ENCODE peak calls at places on chromosomes 16 and 17, in ten cellular contexts. D is fibroblast of lung, S is cardiac muscle cell, O is tibial artery, V is adrenal gland, T is tibial nerve, W is thoracic aorta, M is heart right ventricle, B is IMR-90, E is psoas muscle. J is an unnamed sample.

GRCh38 chr17:70336411-70336810 is 167.1 kb downstream of the KCNJ2 start:
- DNase-seq in T (no peak), M (no peak), S (no peak), W (no peak), D (no peak), E (no peak), B (no peak), O (no peak), V (no peak), J (no peak)

GRCh38 chr17:19569785-19570496 is 36.3 kb downstream of the SLC47A1 start:
- DNase-seq in B (no peak), V (no peak), T (no peak), D (no peak), M (no peak), E (no peak), O (no peak), W (no peak), S (no peak), J (no peak)

GRCh38 chr17:65599650-65600049 is 38.2 kb upstream of the AXIN2 start:
- DNase-seq in M (no peak), O (no peak), V (no peak), E (no peak), S (no peak), D (no peak), B (no peak), T (no peak), W (no peak), J (no peak)

GRCh38 chr17:66904760-66905637 is 59.5 kb upstream of the CACNG4 start:
- DNase-seq in S (peak), M (no peak), O (no peak), V (peak), D (peak), B (peak), E (no peak), W (no peak), T (no peak), J (peak)

GRCh38 chr16:78987676-78988075 is 612.9 kb downstream of the MAF start:
- DNase-seq in M (no peak), T (no peak), W (no peak), V (no peak), O (no peak), B (no peak), D (no peak), E (no peak), S (no peak), J (no peak)

GRCh38 chr17:9790889-9791876 is at the start of gene DHRS7C:
- DNase-seq in D (no peak), M (no peak), B (no peak), T (no peak), W (no peak), S (peak), O (no peak), V (no peak), E (peak), J (no peak)

GRCh38 chr17:61970030-61970429 is 42.2 kb upstream of the INTS2 start:
- DNase-seq in S (no peak), M (no peak), V (no peak), T (no peak), W (no peak), E (no peak), O (no peak), B (no peak), D (no peak), J (no peak)

GRCh38 chr17:62566996-62567578 is 60.4 kb upstream of the MRC2 start:
- DNase-seq in B (no peak), W (no peak), V (no peak), M (no peak), D (no peak), O (no peak), S (no peak), E (no peak), T (no peak), J (no peak)

GRCh38 chr17:48530887-48531272 is at the start of gene HOXB1:
- DNase-seq in W (no peak), B (no peak), O (no peak), D (no peak), V (no peak), T (no peak), S (no peak), E (peak), M (no peak), J (no peak)

GRCh38 chr17:55318081-55318480 is 53.3 kb downstream of the HLF start:
- DNase-seq in E (no peak), W (no peak), V (no peak), O (no peak), S (no peak), T (no peak), M (no peak), D (no peak), B (no peak), J (no peak)

GRCh38 chr16:78976212-78976611 is 624.3 kb downstream of the MAF start:
- DNase-seq in V (no peak), O (no peak), M (no peak), S (no peak), W (no peak), B (no peak), D (no peak), T (no peak), E (no peak), J (no peak)

GRCh38 chr17:39622380-39623006 is 4.3 kb upstream of the PPP1R1B start:
- DNase-seq in W (no peak), S (no peak), D (no peak), B (no peak), T (no peak), O (no peak), M (no peak), E (no peak), V (no peak), J (no peak)

GRCh38 chr17:42362245-42362961 is 25.8 kb downstream of the STAT3 start:
- DNase-seq in T (no peak), O (no peak), B (no peak), V (no peak), E (peak), D (no peak), M (peak), W (no peak), S (no peak), J (no peak)

GRCh38 chr16:85345129-85345639 is 232.9 kb upstream of the CIBAR2 start:
- DNase-seq in D (no peak), M (no peak), S (no peak), O (no peak), V (no peak), T (no peak), B (no peak), E (no peak), W (no peak), J (no peak)

GRCh38 chr17:28170771-28171170 is 128.3 kb downstream of the NLK start:
- DNase-seq in T (no peak), S (no peak), M (no peak), V (no peak), O (no peak), W (no peak), D (peak), B (no peak), E (no peak), J (no peak)

GRCh38 chr16:89564476-89565255 is 4.2 kb downstream of the RPL13 start:
- DNase-seq in D (no peak), O (no peak), B (no peak), T (no peak), E (no peak), S (peak), M (no peak), W (no peak), V (no peak), J (no peak)

GRCh38 chr16:89567656-89568594 is 7.4 kb downstream of the RPL13 start:
- DNase-seq in E (no peak), V (no peak), O (no peak), W (no peak), B (no peak), S (no peak), D (no peak), M (no peak), T (no peak), J (no peak)

GRCh38 chr16:89565256-89565505 is 4.7 kb downstream of the RPL13 start:
- DNase-seq in D (no peak), T (no peak), W (no peak), B (no peak), E (no peak), S (no peak), V (no peak), M (no peak), O (no peak), J (no peak)

GRCh38 chr16:89563639-89564392 is 3.3 kb downstream of the RPL13 start:
- DNase-seq in V (no peak), T (no peak), E (no peak), D (no peak), B (no peak), W (no peak), O (no peak), S (no peak), M (no peak), J (no peak)

GRCh38 chr16:89565506-89566372 is 5.3 kb downstream of the RPL13 start:
- DNase-seq in D (peak), E (peak), O (no peak), T (no peak), W (no peak), M (peak), S (peak), V (peak), B (peak), J (no peak)
- TF ChIP-seq CTCF in D (peak), E (peak), O (peak), T (peak), W (peak), M (peak), S (peak), V (peak), B (peak), J (peak)

DNA sequence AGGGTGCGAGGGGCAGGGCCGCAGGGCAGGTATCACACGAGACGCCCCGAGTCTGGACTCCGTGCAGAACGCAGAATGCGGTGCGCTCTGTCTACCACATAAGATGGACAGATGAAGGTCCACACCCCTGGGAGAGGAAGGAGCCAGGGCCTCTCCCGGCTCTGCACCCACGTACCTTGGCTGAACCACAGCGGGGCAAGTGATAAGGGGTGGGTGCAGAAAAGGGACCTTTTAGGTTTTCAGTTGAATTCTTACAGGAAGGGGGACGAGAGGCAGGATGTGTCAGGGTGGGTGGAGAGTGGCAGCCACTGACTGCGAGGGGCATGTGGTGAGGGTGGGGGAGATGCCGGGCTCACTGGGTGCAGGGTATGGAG is 338 bp downstream of the CD300A start:
- DNase-seq in D (no peak), M (no peak), V (no peak), S (no peak), T (no peak), B (no peak), O (no peak), E (no peak), W (no peak), J (no peak)
- H3K4me3 ChIP-seq in D (no peak), M (peak), V (no peak), S (no peak), T (peak), B (no peak), O (peak), E (peak), W (peak), J (peak)

DNA sequence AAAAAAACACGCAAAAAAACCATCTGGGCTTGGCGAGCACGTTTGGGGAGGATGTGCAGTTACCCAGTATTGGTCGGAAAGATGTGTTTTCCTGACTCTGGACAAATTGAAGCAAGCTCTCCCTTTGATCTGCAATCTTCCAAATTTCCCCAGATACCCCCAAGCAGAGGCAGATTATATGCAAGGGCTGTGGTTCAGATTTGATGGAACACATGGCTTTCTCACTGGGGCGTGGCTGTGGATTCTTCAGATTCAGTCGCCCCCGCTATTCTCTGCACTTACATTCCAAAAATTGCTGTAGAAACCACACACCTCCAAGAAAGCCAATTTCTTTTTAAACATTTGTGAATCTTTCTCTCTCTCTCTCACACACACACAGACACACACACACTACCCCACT is 103.7 kb upstream of the FAM20A start:
- DNase-seq in E (no peak), V (no peak), M (no peak), S (no peak), B (peak), O (no peak), W (no peak), D (no peak), T (no peak), J (no peak)
- H3K27ac ChIP-seq in E (no peak), V (no peak), M (peak), S (no peak), B (no peak), O (no peak), W (no peak), D (no peak), T (peak), J (no peak)

GRCh38 chr16:89955001-89955685 is 6.6 kb downstream of the DEF8 start:
- DNase-seq in T (no peak), O (no peak), S (no peak), E (peak), B (no peak), D (no peak), W (no peak), M (no peak), V (no peak), J (no peak)
- TF ChIP-seq CTCF in T (no peak), O (no peak), S (no peak), E (no peak), B (no peak), D (no peak), W (no peak), M (no peak), V (no peak), J (no peak)

DNA sequence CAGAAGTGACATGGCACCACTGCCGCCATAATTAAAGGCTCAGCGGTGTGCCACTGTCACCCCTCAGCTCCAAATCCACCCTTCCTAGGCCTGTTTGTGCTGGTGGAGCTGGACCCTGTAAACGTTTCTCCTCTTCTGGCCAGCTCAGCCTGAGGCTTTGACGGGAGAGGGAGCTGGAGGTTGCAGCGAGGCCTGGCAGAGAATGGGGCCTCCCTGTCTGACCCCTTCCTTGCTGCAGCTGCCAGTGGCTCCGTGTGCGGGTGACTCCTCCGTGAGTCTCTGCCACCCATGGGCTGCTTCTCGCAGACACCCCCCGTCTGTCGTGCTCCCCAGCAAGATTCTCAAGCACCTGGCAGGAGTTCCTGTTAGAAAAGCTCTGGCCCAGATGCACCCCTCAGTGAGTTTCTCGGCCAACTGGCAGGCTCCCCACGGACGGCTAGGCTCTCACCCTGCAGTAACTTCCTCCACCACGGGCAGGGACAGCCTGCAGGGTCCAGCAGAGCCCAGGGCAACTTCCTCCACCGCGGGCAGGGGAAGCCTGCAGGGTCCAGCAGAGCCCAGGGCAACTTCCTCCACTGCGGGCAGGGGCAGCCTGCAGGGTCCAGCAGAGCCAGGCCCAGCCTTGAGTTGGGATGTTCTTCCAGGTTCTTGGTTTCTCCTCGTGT is 4.7 kb upstream of the CHMP6 start:
- DNase-seq in T (no peak), V (no peak), B (no peak), W (no peak), M (peak), S (no peak), E (peak), O (peak), D (no peak), J (no peak)
- H3K4me3 ChIP-seq in T (no peak), V (no peak), B (no peak), W (no peak), M (no peak), S (no peak), E (no peak), O (no peak), D (no peak), J (no peak)

GRCh38 chr17:29569245-29569950 is 897 bp downstream of the TP53I13 start:
- DNase-seq in V (peak), B (peak), W (no peak), M (no peak), E (peak), T (no peak), D (no peak), S (no peak), O (no peak), J (peak)
- H3K27ac ChIP-seq in V (peak), B (peak), W (peak), M (peak), E (peak), T (peak), D (peak), S (peak), O (peak), J (peak)

DNA sequence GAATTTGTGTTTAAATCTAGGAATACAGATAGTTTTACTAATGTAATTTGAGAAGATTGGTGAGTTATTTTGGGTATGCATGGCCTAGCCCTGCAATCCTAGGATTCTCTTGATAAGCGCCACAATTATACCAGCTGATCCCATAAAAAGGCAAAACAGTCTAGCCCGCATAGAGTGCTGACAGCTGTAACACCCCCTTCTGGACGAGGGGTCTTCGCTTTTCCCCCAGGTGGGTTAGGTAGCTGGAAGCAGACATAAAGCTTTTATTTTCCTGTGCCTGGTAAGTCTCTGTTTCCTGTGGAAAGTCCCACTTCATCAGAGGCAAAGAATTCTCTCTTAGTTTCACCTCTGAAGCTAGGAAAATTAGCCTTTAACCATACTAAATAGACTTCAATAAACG is 108.3 kb downstream of the YPEL2 start:
- DNase-seq in S (no peak), V (no peak), E (no peak), B (peak), T (no peak), D (no peak), O (no peak), W (no peak), M (no peak), J (no peak)
- TF ChIP-seq CTCF in S (no peak), V (no peak), E (no peak), B (no peak), T (no peak), D (no peak), O (no peak), W (no peak), M (no peak), J (no peak)

GRCh38 chr17:76241205-76241539 is 879 bp upstream of the RNF157 start:
- DNase-seq in V (peak), T (peak), D (peak), S (no peak), M (no peak), E (peak), O (no peak), W (no peak), B (no peak), J (peak)
- H3K4me3 ChIP-seq in V (peak), T (peak), D (peak), S (peak), M (peak), E (peak), O (peak), W (peak), B (peak), J (peak)

GRCh38 chr17:63836811-63837210 is 5.7 kb downstream of the SMARCD2 start:
- DNase-seq in W (no peak), T (no peak), V (no peak), S (no peak), O (no peak), D (no peak), M (no peak), B (no peak), E (no peak), J (no peak)

GRCh38 chr17:63840591-63841349 is 1.7 kb downstream of the SMARCD2 start:
- DNase-seq in V (peak), M (peak), B (peak), T (peak), D (peak), W (no peak), E (peak), S (no peak), O (no peak), J (no peak)

GRCh38 chr17:63837480-63837879 is 5.0 kb downstream of the SMARCD2 start:
- DNase-seq in E (no peak), M (no peak), B (no peak), S (no peak), V (no peak), D (no peak), O (no peak), T (no peak), W (no peak), J (no peak)

GRCh38 chr17:63838586-63839184 is 3.8 kb downstream of the SMARCD2 start:
- DNase-seq in M (peak), O (peak), S (no peak), E (peak), D (peak), B (peak), W (peak), V (peak), T (peak), J (peak)

DNA sequence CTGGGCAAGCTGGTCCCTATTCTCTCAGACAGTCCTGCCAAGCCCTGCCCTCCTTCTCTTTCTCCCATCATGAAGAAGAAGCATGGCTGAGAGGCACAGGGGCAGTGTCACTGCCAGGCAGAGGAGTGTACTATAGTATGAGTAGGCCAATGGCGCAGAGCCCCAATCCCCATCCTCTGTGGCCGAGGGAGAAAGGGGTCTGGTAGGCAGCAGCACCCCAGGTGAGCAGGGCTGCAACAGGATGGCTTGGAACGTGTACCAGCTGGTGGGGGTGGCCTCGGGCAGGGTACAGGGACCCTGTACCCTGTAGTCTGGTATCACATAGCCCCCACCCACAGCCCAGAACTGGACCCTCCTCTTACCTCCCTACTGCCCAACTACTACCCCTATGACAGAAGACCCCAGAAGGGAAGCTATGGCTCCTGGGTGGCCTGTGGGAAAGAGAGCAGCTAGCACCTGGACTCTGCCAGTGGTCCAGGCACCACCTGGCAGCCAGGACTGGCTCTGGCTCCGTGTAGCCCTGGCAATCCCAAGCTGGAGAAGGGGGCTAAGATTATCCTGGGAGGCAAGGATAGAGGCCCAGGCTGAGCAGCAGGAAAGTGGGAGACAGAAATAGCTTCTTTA is 4.4 kb downstream of the SMARCD2 start:
- DNase-seq in B (no peak), D (no peak), W (no peak), E (peak), S (no peak), M (no peak), T (no peak), O (no peak), V (no peak), J (no peak)
- H3K27ac ChIP-seq in B (peak), D (peak), W (peak), E (peak), S (no peak), M (peak), T (peak), O (peak), V (peak), J (peak)